ENCODE peak calls at places on chromosomes 2 and 18, in five cellular contexts. T is heart left ventricle, B is upper lobe of left lung, J is body of pancreas, E is gastrocnemius medialis. Q is an unnamed sample.
A peak's percentile ranks its signal among the peaks of the same experiment; 100 is the strongest.

GRCh38 chr2:136214284-136214683 is 96.3 kb upstream of the CXCR4 start:
- ATAC-seq in T (no peak), B (peak; percentile 63), J (peak; percentile 76), E (no peak), Q (no peak)

GRCh38 chr2:12479042-12479601 is 237.6 kb upstream of the TRIB2 start:
- ATAC-seq in T (peak; percentile 20), B (peak; percentile 34), J (no peak), E (no peak), Q (no peak)

GRCh38 chr2:110961024-110961423 is 159.7 kb upstream of the BCL2L11 start:
- ATAC-seq in T (no peak), B (no peak), J (no peak), E (no peak), Q (no peak)

GRCh38 chr2:68237404-68237803 is 14.9 kb downstream of the PPP3R1 start:
- ATAC-seq in T (peak; percentile 70), B (no peak), J (no peak), E (no peak), Q (no peak)

GRCh38 chr18:58529714-58530354 is 99.1 kb downstream of the ALPK2 start:
- ATAC-seq in T (peak; percentile 54), B (peak; percentile 83), J (peak; percentile 49), E (peak; percentile 23), Q (no peak)

GRCh38 chr18:21085579-21086161 is 25.9 kb downstream of the ROCK1 start:
- ATAC-seq in T (no peak), B (no peak), J (no peak), E (no peak), Q (no peak)

GRCh38 chr2:238339814-238340213 is 19.5 kb downstream of the TRAF3IP1 start:
- ATAC-seq in T (peak; percentile 28), B (no peak), J (peak; percentile 78), E (peak; percentile 78), Q (peak; percentile 34)

GRCh38 chr18:34838669-34839068 is 128.6 kb downstream of the DTNA start:
- ATAC-seq in T (peak; percentile 77), B (no peak), J (no peak), E (peak; percentile 72), Q (no peak)

GRCh38 chr2:180481998-180482397 is 474.9 kb upstream of the CWC22 start:
- ATAC-seq in T (no peak), B (no peak), J (no peak), E (no peak), Q (no peak)

GRCh38 chr18:21191596-21192307 is 50.3 kb upstream of the GREB1L start:
- ATAC-seq in T (peak; percentile 78), B (peak; percentile 75), J (no peak), E (no peak), Q (peak; percentile 62)

GRCh38 chr2:85257359-85258193 is 70.2 kb downstream of the TGOLN2 start:
- ATAC-seq in T (peak; percentile 43), B (peak; percentile 4), J (no peak), E (peak; percentile 40), Q (peak; percentile 59)

GRCh38 chr18:56902653-56903052 is 244.2 kb upstream of the BOD1L2 start:
- ATAC-seq in T (no peak), B (no peak), J (no peak), E (no peak), Q (no peak)

GRCh38 chr18:73752546-73752945 is 395.1 kb downstream of the FBXO15 start:
- ATAC-seq in T (no peak), B (no peak), J (no peak), E (no peak), Q (no peak)

GRCh38 chr2:158179660-158180059 is 78.0 kb downstream of the UPP2 start:
- ATAC-seq in T (peak; percentile 60), B (no peak), J (no peak), E (no peak), Q (no peak)

GRCh38 chr2:42063383-42064171 is 15.8 kb downstream of the PKDCC start:
- ATAC-seq in T (no peak), B (peak; percentile 30), J (no peak), E (peak; percentile 60), Q (no peak)

GRCh38 chr2:102803041-102803896 is 41.4 kb downstream of the TMEM182 start:
- ATAC-seq in T (peak; percentile 13), B (no peak), J (no peak), E (no peak), Q (no peak)

GRCh38 chr2:231717281-231718180 is 9.2 kb downstream of the PTMA start:
- ATAC-seq in T (no peak), B (peak; percentile 53), J (no peak), E (no peak), Q (no peak)

GRCh38 chr2:169476459-169476858 is 2.8 kb upstream of the BBS5 start:
- ATAC-seq in T (no peak), B (no peak), J (no peak), E (no peak), Q (no peak)

GRCh38 chr2:226799976-226800940 is 638 bp upstream of the IRS1 start:
- ATAC-seq in T (no peak), B (no peak), J (peak; percentile 3), E (no peak), Q (no peak)

GRCh38 chr2:60649721-60650120 is 96.3 kb upstream of the BCL11A start:
- ATAC-seq in T (no peak), B (no peak), J (no peak), E (no peak), Q (no peak)

GRCh38 chr2:177058747-177059146 is 153.8 kb upstream of the HNRNPA3 start:
- ATAC-seq in T (no peak), B (no peak), J (no peak), E (no peak), Q (no peak)

GRCh38 chr2:110743600-110743999 is 11.2 kb downstream of the ACOXL start:
- ATAC-seq in T (no peak), B (no peak), J (no peak), E (no peak), Q (no peak)

GRCh38 chr2:207810200-207810788 is 40.6 kb upstream of the FZD5 start:
- ATAC-seq in T (no peak), B (no peak), J (no peak), E (no peak), Q (no peak)

GRCh38 chr2:99888617-99889016 is 253.8 kb downstream of the AFF3 start:
- ATAC-seq in T (no peak), B (no peak), J (no peak), E (no peak), Q (no peak)

GRCh38 chr2:168699834-168700417 is 102.5 kb upstream of the NOSTRIN start:
- ATAC-seq in T (peak; percentile 75), B (no peak), J (no peak), E (peak; percentile 64), Q (peak; percentile 79)

GRCh38 chr18:1511619-1512311 is 607.1 kb downstream of the ADCYAP1 start:
- ATAC-seq in T (no peak), B (peak; percentile 36), J (no peak), E (no peak), Q (no peak)

GRCh38 chr18:63378919-63379638 is 12.1 kb upstream of the KDSR start:
- ATAC-seq in T (no peak), B (no peak), J (no peak), E (no peak), Q (no peak)

DNA sequence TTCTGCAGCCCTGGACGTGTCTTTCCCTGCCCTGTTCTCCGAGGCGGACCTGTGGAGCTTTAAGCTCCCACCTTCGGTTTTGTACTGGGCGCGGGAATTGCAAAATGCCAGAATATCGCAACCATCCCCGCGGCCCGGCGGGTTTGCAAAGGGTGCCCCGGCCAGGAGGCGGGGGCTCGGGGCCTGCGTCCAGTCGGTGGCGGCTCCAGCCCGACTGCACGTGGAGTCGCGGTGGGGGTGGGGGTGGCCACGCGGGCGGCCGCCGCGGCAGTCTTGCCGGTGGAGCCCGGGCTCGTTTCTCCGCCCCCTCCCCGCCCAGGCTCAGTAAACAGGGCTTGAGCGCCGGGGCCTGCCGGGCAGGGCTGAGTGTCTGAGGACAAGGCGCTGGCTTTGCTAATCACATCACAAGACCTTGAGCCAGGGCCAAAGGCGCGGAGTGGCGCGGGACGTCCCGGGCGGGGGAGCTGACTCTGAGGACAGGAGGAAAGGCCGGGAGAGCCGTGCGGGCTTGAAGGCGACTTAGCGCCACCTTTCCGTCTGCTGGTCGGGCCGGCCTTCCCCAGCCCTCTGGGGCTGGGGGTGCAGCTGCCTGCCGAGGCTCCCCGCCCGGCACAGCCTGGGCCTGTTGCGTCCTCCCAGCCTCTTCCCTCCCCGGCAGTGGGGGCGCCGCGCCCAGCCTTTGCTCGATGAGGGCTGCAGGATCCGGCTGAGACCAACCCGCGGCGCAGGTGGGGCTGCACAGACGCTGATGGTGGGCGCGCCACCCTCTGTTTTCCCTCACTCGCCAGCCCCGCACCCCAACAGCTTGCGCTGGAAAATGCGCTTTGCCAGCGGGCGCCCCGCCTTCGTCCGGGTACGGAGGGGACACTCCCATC is 786 bp upstream of the ZFP36L2 start:
- ATAC-seq in T (peak; percentile 75), B (peak; percentile 76), J (peak; percentile 76), E (peak; percentile 64), Q (peak; percentile 74)
- TF ChIP-seq POLR2A in T (no peak), B (peak; percentile 60), J (no peak), E (no peak), Q (peak; percentile 71)

GRCh38 chr2:30148850-30149249 is 2.0 kb downstream of the YPEL5 start:
- ATAC-seq in T (no peak), B (no peak), J (no peak), E (no peak), Q (no peak)

GRCh38 chr2:30147715-30148611 is 1.2 kb downstream of the YPEL5 start:
- ATAC-seq in T (peak; percentile 46), B (peak; percentile 73), J (peak; percentile 28), E (peak; percentile 40), Q (peak; percentile 38)

GRCh38 chr2:30145826-30146336 is 926 bp upstream of the YPEL5 start:
- ATAC-seq in T (peak; percentile 0), B (no peak), J (no peak), E (no peak), Q (no peak)

GRCh38 chr2:30147196-30147714 is 448 bp downstream of the YPEL5 start:
- ATAC-seq in T (peak; percentile 13), B (peak; percentile 32), J (peak; percentile 15), E (peak; percentile 34), Q (peak; percentile 16)

GRCh38 chr2:30146337-30147195 is at the start of gene YPEL5:
- ATAC-seq in T (peak; percentile 96), B (peak; percentile 97), J (peak; percentile 94), E (peak; percentile 93), Q (peak; percentile 97)
- TF ChIP-seq POLR2A in T (peak; percentile 93), B (peak; percentile 98), J (peak; percentile 87), E (peak; percentile 96), Q (peak; percentile 90)

GRCh38 chr2:120765911-120766757 is 30.5 kb downstream of the GLI2 start:
- ATAC-seq in T (peak; percentile 90), B (peak; percentile 89), J (peak; percentile 63), E (peak; percentile 45), Q (peak; percentile 91)
- TF ChIP-seq POLR2A in T (no peak), B (no peak), J (no peak), E (no peak), Q (no peak)

DNA sequence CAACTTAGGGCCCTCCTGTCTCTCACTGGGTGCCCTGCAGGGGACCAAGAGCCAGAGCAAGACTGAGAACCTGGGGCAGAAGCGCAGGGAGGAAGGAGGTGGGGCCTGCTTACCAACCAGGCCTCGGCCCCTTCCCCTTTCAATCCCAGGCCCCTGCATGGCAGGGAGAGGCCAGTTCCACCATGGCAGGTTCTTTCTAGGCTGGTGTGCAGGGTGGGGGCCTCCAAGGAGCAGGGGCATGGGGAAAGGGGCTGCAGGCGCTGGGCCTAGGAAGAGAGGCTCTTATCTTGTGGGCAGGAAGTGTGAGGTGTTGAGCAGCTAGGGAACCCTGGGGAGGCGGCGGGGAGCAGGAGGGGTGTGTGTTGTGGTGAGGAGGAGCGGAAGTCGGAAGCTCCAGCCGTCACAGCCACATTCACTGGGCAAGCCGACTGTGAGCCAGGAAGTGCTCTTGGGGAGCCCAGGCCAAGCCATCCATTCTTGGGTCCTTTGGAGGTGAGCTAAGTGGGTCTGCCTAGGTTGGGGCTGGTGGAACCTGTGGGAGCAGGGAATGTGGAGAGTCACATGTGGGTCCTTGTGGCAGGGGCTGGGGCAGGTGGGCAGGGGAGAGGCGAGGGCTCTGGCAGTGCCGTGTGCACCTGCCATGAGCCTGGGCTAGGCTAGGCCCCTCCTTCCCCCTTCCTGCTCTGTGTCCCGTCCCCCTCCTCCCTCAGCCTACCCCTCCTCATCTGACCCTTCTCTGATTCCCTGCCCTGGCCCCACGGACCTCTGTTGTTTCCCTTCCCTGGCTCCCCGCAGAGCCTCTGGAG is at the start of gene PSD4:
- ATAC-seq in T (peak; percentile 55), B (peak; percentile 88), J (no peak), E (no peak), Q (peak; percentile 56)
- TF ChIP-seq POLR2A in T (no peak), B (peak; percentile 57), J (no peak), E (no peak), Q (no peak)

Q was measured in gastroesophageal sphincter.